ENCODE peak calls at places on chromosomes 6 and 20, in six cellular contexts. One of them, this sample, is unnamed.

GRCh38 chr6:26202201-26202611 is 115.0 kb downstream of the HFE start:
- DNase-seq in K562: peak
- DNase-seq in GM12891: no peak
- DNase-seq in HepG2: no peak
- DNase-seq in H1: no peak
- DNase-seq in GM12878: no peak
- DNase-seq in this sample: no peak

GRCh38 chr20:4897600-4897999 is 103.7 kb downstream of the SLC23A2 start:
- DNase-seq in K562: no peak
- DNase-seq in GM12891: no peak
- DNase-seq in GM12878: no peak
- DNase-seq in HepG2: no peak
- DNase-seq in H1: no peak
- DNase-seq in this sample: no peak

GRCh38 chr6:16420715-16421461 is 182.5 kb downstream of the GMPR start:
- DNase-seq in K562: no peak
- DNase-seq in H1: no peak
- DNase-seq in GM12878: peak
- DNase-seq in HepG2: no peak
- DNase-seq in GM12891: no peak
- DNase-seq in this sample: no peak

GRCh38 chr20:23047001-23047737 is 2.3 kb downstream of the THBD start:
- DNase-seq in H1: no peak
- DNase-seq in GM12878: no peak
- DNase-seq in K562: no peak
- DNase-seq in HepG2: no peak
- DNase-seq in GM12891: no peak
- DNase-seq in this sample: no peak

GRCh38 chr6:101666256-101666655 is 272.7 kb downstream of the GRIK2 start:
- DNase-seq in GM12891: no peak
- DNase-seq in HepG2: peak
- DNase-seq in H1: no peak
- DNase-seq in K562: no peak
- DNase-seq in GM12878: no peak
- DNase-seq in this sample: no peak

GRCh38 chr6:31969712-31970603 is 2.0 kb downstream of the DXO start:
- DNase-seq in GM12891: no peak
- DNase-seq in HepG2: no peak
- DNase-seq in H1: no peak
- DNase-seq in K562: peak
- DNase-seq in GM12878: no peak
- DNase-seq in this sample: no peak

GRCh38 chr6:155213611-155214372 is 50.0 kb upstream of the CLDN20 start:
- DNase-seq in HepG2: no peak
- DNase-seq in GM12878: no peak
- DNase-seq in K562: no peak
- DNase-seq in H1: no peak
- DNase-seq in GM12891: no peak
- DNase-seq in this sample: no peak

GRCh38 chr20:10376271-10377075 is 57.5 kb downstream of the MKKS start:
- DNase-seq in GM12891: no peak
- DNase-seq in K562: no peak
- DNase-seq in H1: no peak
- DNase-seq in HepG2: no peak
- DNase-seq in GM12878: no peak
- DNase-seq in this sample: no peak

GRCh38 chr20:24134284-24134683 is 145.7 kb upstream of the GGTLC1 start:
- DNase-seq in K562: no peak
- DNase-seq in GM12891: no peak
- DNase-seq in GM12878: no peak
- DNase-seq in HepG2: no peak
- DNase-seq in H1: no peak
- DNase-seq in this sample: no peak

GRCh38 chr6:109686566-109686965 is 4.4 kb downstream of the AK9 start:
- DNase-seq in GM12878: no peak
- DNase-seq in GM12891: no peak
- DNase-seq in H1: no peak
- DNase-seq in K562: no peak
- DNase-seq in HepG2: no peak
- DNase-seq in this sample: no peak

GRCh38 chr6:135118142-135118730 is 62.9 kb upstream of the MYB start:
- DNase-seq in HepG2: no peak
- DNase-seq in GM12878: no peak
- DNase-seq in H1: no peak
- DNase-seq in GM12891: no peak
- DNase-seq in K562: peak
- DNase-seq in this sample: no peak

GRCh38 chr20:21623074-21623780 is 82.2 kb upstream of the PAX1 start:
- DNase-seq in GM12891: no peak
- DNase-seq in H1: no peak
- DNase-seq in GM12878: no peak
- DNase-seq in HepG2: no peak
- DNase-seq in K562: no peak
- DNase-seq in this sample: no peak

GRCh38 chr6:35725721-35726438 is 11.0 kb upstream of the ARMC12 start:
- DNase-seq in GM12891: no peak
- DNase-seq in GM12878: no peak
- DNase-seq in H1: no peak
- DNase-seq in HepG2: peak
- DNase-seq in K562: no peak
- DNase-seq in this sample: no peak

GRCh38 chr6:73706971-73707370 is 11.0 kb downstream of the CD109 start:
- DNase-seq in HepG2: no peak
- DNase-seq in K562: no peak
- DNase-seq in GM12891: no peak
- DNase-seq in GM12878: no peak
- DNase-seq in H1: no peak
- DNase-seq in this sample: no peak

GRCh38 chr6:53962631-53963030 is 148.6 kb upstream of the MLIP start:
- DNase-seq in H1: no peak
- DNase-seq in GM12878: no peak
- DNase-seq in HepG2: no peak
- DNase-seq in K562: no peak
- DNase-seq in GM12891: no peak
- DNase-seq in this sample: no peak

GRCh38 chr6:53956804-53957203 is 154.4 kb upstream of the MLIP start:
- DNase-seq in HepG2: no peak
- DNase-seq in H1: no peak
- DNase-seq in K562: no peak
- DNase-seq in GM12891: no peak
- DNase-seq in GM12878: no peak
- DNase-seq in this sample: no peak

GRCh38 chr6:53961679-53962370 is 149.4 kb upstream of the MLIP start:
- DNase-seq in H1: no peak
- DNase-seq in HepG2: no peak
- DNase-seq in GM12878: no peak
- DNase-seq in GM12891: no peak
- DNase-seq in K562: no peak
- DNase-seq in this sample: no peak

GRCh38 chr6:53959717-53960116 is 151.5 kb upstream of the MLIP start:
- DNase-seq in H1: no peak
- DNase-seq in HepG2: no peak
- DNase-seq in GM12891: no peak
- DNase-seq in K562: no peak
- DNase-seq in GM12878: no peak
- DNase-seq in this sample: no peak

DNA sequence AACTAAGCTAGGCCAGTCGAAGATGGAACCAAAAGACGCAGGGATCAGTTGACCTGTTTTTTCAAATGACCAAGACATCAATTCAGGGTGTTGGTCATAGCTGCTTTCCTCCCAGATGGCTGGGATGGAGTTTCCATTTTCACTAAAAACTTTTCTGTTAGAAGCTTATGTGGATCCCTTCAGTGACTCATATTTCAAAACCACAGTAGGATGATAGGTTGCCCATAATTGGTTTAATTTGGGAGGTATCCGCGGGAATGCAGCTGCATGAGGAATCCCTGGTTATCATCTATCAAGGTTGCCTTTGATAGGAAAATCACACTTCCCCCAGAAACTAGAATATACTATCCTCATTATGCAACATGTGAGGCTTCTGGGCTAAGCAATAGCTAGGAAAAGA is 150.9 kb upstream of the MLIP start:
- DNase-seq in K562: no peak
- DNase-seq in HepG2: no peak
- DNase-seq in GM12891: no peak
- DNase-seq in GM12878: no peak
- DNase-seq in H1: no peak
- DNase-seq in this sample: no peak
- TF ChIP-seq TAF1 in K562: no peak
- TF ChIP-seq TAF1 in HepG2: no peak
- TF ChIP-seq TAF1 in GM12891: no peak
- TF ChIP-seq TAF1 in GM12878: no peak
- TF ChIP-seq TAF1 in H1: no peak
- TF ChIP-seq TAF1 in this sample: no peak

DNA sequence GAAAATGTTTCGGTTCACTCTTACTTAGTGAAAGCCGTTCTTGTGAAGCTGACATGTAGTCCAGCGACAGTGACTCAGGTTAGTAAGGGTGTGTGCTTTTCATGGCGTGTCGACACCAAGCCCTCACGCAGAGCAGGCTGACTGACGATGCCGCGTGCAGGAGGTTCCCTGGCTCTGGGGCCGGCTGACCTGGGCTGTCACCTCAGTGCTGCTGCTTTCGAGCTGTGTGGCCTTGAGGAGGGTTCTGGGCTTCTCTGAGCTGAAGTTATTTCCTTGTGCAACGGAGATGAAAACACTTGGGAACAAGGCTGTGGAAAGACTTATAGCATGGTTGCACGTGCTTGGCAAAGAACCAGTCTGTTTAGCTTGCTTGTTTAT is 59.2 kb downstream of the PHACTR3 start:
- DNase-seq in H1: no peak
- DNase-seq in GM12891: no peak
- DNase-seq in HepG2: no peak
- DNase-seq in GM12878: no peak
- DNase-seq in K562: no peak
- DNase-seq in this sample: no peak
- TF ChIP-seq POLR2A in H1: no peak
- TF ChIP-seq POLR2A in GM12891: no peak
- TF ChIP-seq POLR2A in HepG2: no peak
- TF ChIP-seq POLR2A in GM12878: no peak
- TF ChIP-seq POLR2A in K562: no peak
- TF ChIP-seq POLR2A in this sample: no peak

GRCh38 chr20:49283703-49284625 is 6.1 kb upstream of the ZNFX1 start:
- DNase-seq in GM12878: no peak
- DNase-seq in GM12891: no peak
- DNase-seq in H1: no peak
- DNase-seq in K562: peak
- DNase-seq in HepG2: peak
- DNase-seq in this sample: no peak

GRCh38 chr20:49281913-49282467 is 4.1 kb upstream of the ZNFX1 start:
- DNase-seq in GM12891: no peak
- DNase-seq in GM12878: no peak
- DNase-seq in HepG2: no peak
- DNase-seq in H1: no peak
- DNase-seq in K562: no peak
- DNase-seq in this sample: no peak

GRCh38 chr20:49281059-49281912 is 3.4 kb upstream of the ZNFX1 start:
- DNase-seq in K562: peak
- DNase-seq in HepG2: peak
- DNase-seq in GM12878: no peak
- DNase-seq in GM12891: no peak
- DNase-seq in H1: no peak
- DNase-seq in this sample: no peak

GRCh38 chr20:49283176-49283702 is 5.4 kb upstream of the ZNFX1 start:
- DNase-seq in GM12878: no peak
- DNase-seq in K562: peak
- DNase-seq in GM12891: no peak
- DNase-seq in HepG2: no peak
- DNase-seq in H1: no peak
- DNase-seq in this sample: no peak

GRCh38 chr20:49282584-49283171 is 4.8 kb upstream of the ZNFX1 start:
- DNase-seq in GM12878: no peak
- DNase-seq in HepG2: no peak
- DNase-seq in GM12891: no peak
- DNase-seq in H1: no peak
- DNase-seq in K562: peak
- DNase-seq in this sample: no peak
- TF ChIP-seq POLR2AphosphoS5 in GM12878: peak
- TF ChIP-seq POLR2AphosphoS5 in HepG2: peak
- TF ChIP-seq POLR2AphosphoS5 in GM12891: peak
- TF ChIP-seq POLR2AphosphoS5 in H1: peak
- TF ChIP-seq POLR2AphosphoS5 in K562: peak
- TF ChIP-seq POLR2AphosphoS5 in this sample: peak

GRCh38 chr6:62272118-62272517 is 13.9 kb downstream of the KHDRBS2 start:
- DNase-seq in K562: no peak
- DNase-seq in HepG2: no peak
- DNase-seq in GM12891: no peak
- DNase-seq in GM12878: no peak
- DNase-seq in H1: no peak
- DNase-seq in this sample: no peak
- TF ChIP-seq TAF1 in K562: no peak
- TF ChIP-seq TAF1 in HepG2: no peak
- TF ChIP-seq TAF1 in GM12891: no peak
- TF ChIP-seq TAF1 in GM12878: no peak
- TF ChIP-seq TAF1 in H1: no peak
- TF ChIP-seq TAF1 in this sample: no peak

GRCh38 chr6:129709909-129710721 is at the start of gene ARHGAP18:
- DNase-seq in GM12878: peak
- DNase-seq in H1: peak
- DNase-seq in GM12891: peak
- DNase-seq in HepG2: peak
- DNase-seq in K562: peak
- DNase-seq in this sample: peak
- TF ChIP-seq POLR2A in GM12878: peak
- TF ChIP-seq POLR2A in H1: no peak
- TF ChIP-seq POLR2A in GM12891: peak
- TF ChIP-seq POLR2A in HepG2: peak
- TF ChIP-seq POLR2A in K562: peak
- TF ChIP-seq POLR2A in this sample: peak

This sample was measured in GM12892.